ENCODE peak calls at places on chromosomes 2 and 18, in seven cellular contexts. I is tibial nerve, A is HepG2, S is upper lobe of left lung, M is SK-N-SH, O is ovary, L is sigmoid colon. Z is an unnamed sample.
A peak's percentile ranks its signal among the peaks of the same experiment; 100 is the strongest.

GRCh38 chr2:237171396-237171795 is 85.7 kb downstream of the COPS8 start:
- DNase-seq in I (peak; percentile 69), A (no peak), S (no peak), M (no peak), O (peak; percentile 56), L (peak; percentile 83), Z (peak; percentile 92)

GRCh38 chr18:36309436-36310391 is 12.2 kb downstream of the FHOD3 start:
- DNase-seq in I (no peak), A (no peak), S (peak; percentile 21), M (peak; percentile 73), O (peak; percentile 62), L (no peak), Z (no peak)

GRCh38 chr2:160372010-160372356 is 121.6 kb downstream of the RBMS1 start:
- DNase-seq in I (no peak), A (no peak), S (no peak), M (no peak), O (no peak), L (no peak), Z (no peak)

GRCh38 chr2:159867557-159868330 is 69.7 kb upstream of the CD302 start:
- DNase-seq in I (no peak), A (no peak), S (no peak), M (no peak), O (no peak), L (no peak), Z (no peak)

GRCh38 chr2:240990726-240991377 is 7.6 kb upstream of the SNED1 start:
- DNase-seq in I (no peak), A (no peak), S (peak; percentile 77), M (no peak), O (peak; percentile 17), L (peak; percentile 63), Z (no peak)

GRCh38 chr2:45178854-45179253 is 169.6 kb upstream of the SIX2 start:
- DNase-seq in I (no peak), A (no peak), S (no peak), M (no peak), O (no peak), L (no peak), Z (no peak)

GRCh38 chr18:32550958-32551357 is 80.3 kb upstream of the GAREM1 start:
- DNase-seq in I (no peak), A (peak; percentile 15), S (no peak), M (no peak), O (no peak), L (no peak), Z (no peak)

GRCh38 chr2:195848119-195848899 is 191.3 kb downstream of the SLC39A10 start:
- DNase-seq in I (no peak), A (no peak), S (peak; percentile 20), M (peak; percentile 39), O (no peak), L (no peak), Z (no peak)

GRCh38 chr2:105701042-105701441 is 43.7 kb upstream of the NCK2 start:
- DNase-seq in I (no peak), A (no peak), S (no peak), M (no peak), O (no peak), L (no peak), Z (no peak)

GRCh38 chr2:149167941-149168340 is 129.4 kb downstream of the LYPD6B start:
- DNase-seq in I (no peak), A (no peak), S (no peak), M (no peak), O (no peak), L (no peak), Z (no peak)

GRCh38 chr2:109601693-109602250 is 12.0 kb downstream of the SEPTIN10 start:
- DNase-seq in I (no peak), A (no peak), S (no peak), M (no peak), O (no peak), L (no peak), Z (no peak)

GRCh38 chr2:73175663-73176204 is 26.6 kb upstream of the NOTO start:
- DNase-seq in I (peak; percentile 64), A (peak; percentile 53), S (peak; percentile 94), M (peak; percentile 79), O (peak; percentile 80), L (peak; percentile 89), Z (peak; percentile 93)

DNA sequence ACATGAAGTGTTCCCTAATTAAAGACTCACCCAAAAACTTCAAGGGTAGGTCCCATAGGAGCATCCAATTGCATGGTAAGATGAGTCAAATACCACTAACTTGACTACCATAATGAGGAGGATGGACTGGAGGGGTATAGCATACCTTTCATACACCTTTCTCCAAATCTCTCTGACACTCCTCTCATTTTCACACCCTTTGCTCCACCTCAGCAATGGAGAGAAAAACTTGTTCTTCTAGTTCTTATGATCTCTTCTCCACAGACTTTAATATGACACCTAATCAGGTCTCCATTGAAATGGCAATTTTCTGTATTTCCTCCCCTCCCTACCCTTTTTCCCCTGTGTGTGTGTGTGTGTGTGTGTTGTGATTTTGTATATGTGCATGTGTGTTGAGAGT is 41.1 kb upstream of the MAP2 start:
- DNase-seq in I (no peak), A (no peak), S (no peak), M (no peak), O (no peak), L (no peak), Z (no peak)
- H3K27me3 ChIP-seq in I (no peaks in the 10 kb centered on the region), A (no peaks in the 10 kb centered on the region), S (no peaks in the 10 kb centered on the region), M (no peaks in the 10 kb centered on the region), O (no peaks in the 10 kb centered on the region), L (no peaks in the 10 kb centered on the region), Z (no peaks in the 10 kb centered on the region)

GRCh38 chr2:96374211-96374951 is 38.8 kb downstream of the NCAPH start:
- DNase-seq in I (peak; percentile 22), A (no peak), S (no peak), M (peak; percentile 64), O (no peak), L (no peak), Z (no peak)
- TF ChIP-seq EP300 in I (no peak), A (no peak), S (no peak), M (no peak), O (no peak), L (no peak), Z (no peak)

GRCh38 chr2:218983263-218983970 is 1.6 kb downstream of the FEV start:
- DNase-seq in I (no peak), A (no peak), S (no peak), M (peak; percentile 68), O (no peak), L (peak; percentile 41), Z (no peak)

GRCh38 chr2:218980800-218981389 is 4.1 kb downstream of the FEV start:
- DNase-seq in I (no peak), A (no peak), S (peak; percentile 75), M (peak; percentile 37), O (no peak), L (peak; percentile 54), Z (no peak)

GRCh38 chr2:218981390-218982311 is 3.3 kb downstream of the FEV start:
- DNase-seq in I (no peak), A (no peak), S (peak; percentile 89), M (peak; percentile 48), O (peak; percentile 66), L (peak; percentile 54), Z (no peak)

GRCh38 chr2:218982312-218983262 is 2.4 kb downstream of the FEV start:
- DNase-seq in I (no peak), A (no peak), S (no peak), M (peak; percentile 7), O (no peak), L (peak; percentile 63), Z (no peak)

GRCh38 chr2:218979846-218980738 is 4.9 kb downstream of the FEV start:
- DNase-seq in I (peak; percentile 72), A (peak; percentile 66), S (peak; percentile 95), M (peak; percentile 88), O (peak; percentile 79), L (peak; percentile 83), Z (no peak)
- H3K27me3 ChIP-seq in I (peaks cover 6% of the 10 kb centered on the region), A (peaks cover 64% of the 10 kb centered on the region), S (peaks cover 3% of the 10 kb centered on the region), M (peaks cover 28% of the 10 kb centered on the region), O (no peaks in the 10 kb centered on the region), L (peaks cover 51% of the 10 kb centered on the region), Z (peaks cover 58% of the 10 kb centered on the region)

DNA sequence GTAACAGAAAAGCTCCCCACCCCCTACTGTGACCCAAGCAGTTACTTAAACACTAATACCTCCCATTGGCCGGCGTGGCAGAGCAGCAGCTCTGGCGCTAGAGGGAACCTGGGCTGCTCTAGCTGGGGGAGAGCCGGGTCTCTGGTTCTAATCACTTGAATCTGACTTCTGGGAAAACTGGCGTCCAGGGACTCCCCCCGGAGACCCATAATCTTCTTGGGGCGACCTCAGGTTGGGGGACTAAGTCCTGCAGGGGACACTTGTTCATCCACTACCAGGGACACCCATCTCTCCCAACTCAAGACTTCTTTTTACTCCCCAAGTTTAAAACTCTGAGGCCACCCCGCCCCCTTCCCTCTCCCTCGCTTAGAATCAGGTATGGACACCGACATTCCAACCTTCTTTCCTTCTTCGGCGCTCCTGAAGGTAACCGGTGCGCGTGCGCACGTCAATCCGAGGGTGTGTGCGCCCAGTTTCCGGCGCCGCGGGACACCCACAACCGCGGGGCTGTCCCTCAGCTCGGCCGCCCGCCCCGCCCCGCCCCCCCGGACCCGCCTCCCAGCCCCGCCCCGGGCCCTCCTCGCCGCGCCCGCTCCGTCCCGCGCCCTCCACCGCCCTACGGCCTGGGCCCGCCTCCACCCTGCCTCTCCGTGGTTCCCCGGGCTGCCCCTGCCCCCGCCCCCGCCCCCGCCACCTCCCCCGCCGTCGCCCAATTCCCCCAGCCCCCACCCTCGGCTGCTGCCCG is at the start of gene ERICH2:
- DNase-seq in I (peak; percentile 28), A (peak; percentile 81), S (peak; percentile 95), M (peak; percentile 88), O (peak; percentile 68), L (peak; percentile 88), Z (no peak)
- TF ChIP-seq EP300 in I (no peak), A (no peak), S (no peak), M (no peak), O (no peak), L (no peak), Z (no peak)

DNA sequence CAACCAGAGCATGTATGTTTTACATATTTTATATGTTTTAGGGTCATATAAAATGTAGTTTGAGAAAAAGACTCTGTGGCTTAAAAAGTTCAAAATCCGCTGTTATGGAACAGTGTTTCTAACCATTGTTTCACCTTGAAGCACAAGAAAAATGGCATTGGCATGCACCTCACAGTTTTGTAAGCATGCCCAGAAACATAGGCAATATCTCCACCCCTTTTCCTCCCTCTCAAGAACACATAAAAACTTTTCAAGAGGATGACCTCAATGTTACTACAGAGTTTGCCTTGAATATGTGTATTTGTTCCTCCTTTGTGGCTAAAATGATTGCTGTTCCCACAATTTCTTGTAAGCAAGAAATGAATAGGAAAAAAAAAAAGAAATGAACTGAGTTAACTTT is 29.3 kb upstream of the SLC40A1 start:
- DNase-seq in I (no peak), A (no peak), S (no peak), M (no peak), O (no peak), L (no peak), Z (no peak)
- H3K27me3 ChIP-seq in I (no peaks in the 10 kb centered on the region), A (no peaks in the 10 kb centered on the region), S (no peaks in the 10 kb centered on the region), M (no peaks in the 10 kb centered on the region), O (no peaks in the 10 kb centered on the region), L (no peaks in the 10 kb centered on the region), Z (no peaks in the 10 kb centered on the region)

DNA sequence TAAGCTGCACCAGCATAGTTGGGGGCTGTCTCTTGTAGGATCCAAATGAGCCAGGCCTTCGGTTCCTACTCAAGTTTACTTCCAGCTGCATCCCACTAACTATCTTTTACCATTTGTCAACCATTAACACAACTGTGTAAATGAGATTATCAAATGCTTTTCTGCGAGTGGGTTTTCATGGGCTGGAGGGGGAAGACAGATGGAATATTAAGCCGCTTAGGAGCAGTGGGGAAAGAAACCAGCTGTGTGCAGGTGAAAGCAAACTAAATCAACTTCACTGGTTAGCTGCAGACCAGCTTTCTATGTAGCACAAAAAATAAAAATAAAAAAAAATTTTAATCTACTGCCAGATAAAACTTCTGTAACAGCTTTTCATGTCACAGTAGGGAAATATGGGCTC is 307.3 kb upstream of the FBXO11 start:
- DNase-seq in I (no peak), A (no peak), S (no peak), M (no peak), O (no peak), L (no peak), Z (peak; percentile 31)
- TF ChIP-seq EP300 in I (no peak), A (no peak), S (no peak), M (no peak), O (no peak), L (no peak), Z (no peak)